ENCODE peak calls at places on chromosome 6, in five cellular contexts. Z, J, F, V and O are unnamed samples.

GRCh38 chr6:100461273-100461919 is 3.3 kb downstream of the SIM1 start:
- DNase-seq in J (no peak), V (no peak), F (no peak), Z (peak; percentile 71), O (no peak)

GRCh38 chr6:169931223-169931760 is 179.9 kb downstream of the ERMARD start:
- DNase-seq in Z (no peak), F (no peak), J (no peak), V (no peak), O (no peak)

GRCh38 chr6:46091080-46091478 is 38.7 kb upstream of the ENPP4 start:
- DNase-seq in J (no peak), Z (no peak), V (no peak), F (no peak), O (no peak)

GRCh38 chr6:135722679-135723078 is 128.8 kb upstream of the PDE7B start:
- DNase-seq in F (no peak), Z (peak; percentile 72), V (no peak), J (peak; percentile 94), O (no peak)

GRCh38 chr6:17269840-17270239 is 11.3 kb upstream of the RBM24 start:
- DNase-seq in F (no peak), V (no peak), J (peak; percentile 76), Z (no peak), O (no peak)

GRCh38 chr6:163354779-163355431 is 59.6 kb upstream of the QKI start:
- DNase-seq in Z (no peak), V (peak; percentile 9), J (peak; percentile 28), F (no peak), O (peak; percentile 45)

GRCh38 chr6:135258970-135259369 is 77.9 kb downstream of the MYB start:
- DNase-seq in J (no peak), V (no peak), F (no peak), Z (no peak), O (no peak)

GRCh38 chr6:118377711-118378414 is 170.2 kb upstream of the PLN start:
- DNase-seq in J (no peak), F (no peak), Z (no peak), V (no peak), O (no peak)

GRCh38 chr6:57242505-57242904 is 20.4 kb upstream of the RAB23 start:
- DNase-seq in Z (peak; percentile 15), J (peak; percentile 99), V (no peak), F (no peak), O (no peak)

GRCh38 chr6:66496659-66497058 is 789.6 kb upstream of the EYS start:
- DNase-seq in J (no peak), V (no peak), Z (no peak), F (peak; percentile 7), O (no peak)

GRCh38 chr6:74161380-74161779 is 465.4 kb downstream of the CD109 start:
- DNase-seq in V (no peak), J (peak; percentile 13), Z (no peak), F (no peak), O (no peak)

GRCh38 chr6:128723667-128724066 is 159.3 kb upstream of the LAMA2 start:
- DNase-seq in J (peak; percentile 89), V (no peak), Z (no peak), F (no peak), O (no peak)

GRCh38 chr6:153947817-153948447 is 91.1 kb upstream of the OPRM1 start:
- DNase-seq in Z (no peak), J (no peak), F (peak; percentile 20), V (no peak), O (peak; percentile 19)

GRCh38 chr6:159168536-159169192 is 536 bp upstream of the FNDC1 start:
- DNase-seq in V (no peak), F (peak; percentile 41), J (peak; percentile 5), Z (peak; percentile 63), O (peak; percentile 65)

GRCh38 chr6:84860954-84861353 is 96.6 kb upstream of the TBX18 start:
- DNase-seq in F (no peak), J (no peak), V (no peak), Z (no peak), O (no peak)

GRCh38 chr6:108001696-108002231 is 43.8 kb upstream of the SEC63 start:
- DNase-seq in V (no peak), F (no peak), J (no peak), Z (no peak), O (no peak)

GRCh38 chr6:20789162-20789561 is 254.9 kb downstream of the CDKAL1 start:
- DNase-seq in F (no peak), J (peak; percentile 44), V (no peak), Z (no peak), O (no peak)

GRCh38 chr6:5989141-5989723 is 17.5 kb downstream of the NRN1 start:
- DNase-seq in Z (no peak), F (no peak), J (no peak), V (no peak), O (no peak)

GRCh38 chr6:27894839-27895762 is 17.1 kb downstream of the OR2B2 start:
- DNase-seq in F (peak; percentile 71), V (peak; percentile 66), Z (peak; percentile 49), J (peak; percentile 88), O (peak; percentile 64)

GRCh38 chr6:40247516-40248115 is 313.4 kb upstream of the MOCS1 start:
- DNase-seq in Z (no peak), F (no peak), V (no peak), J (no peak), O (no peak)

GRCh38 chr6:81241126-81241525 is 511.4 kb downstream of the TENT5A start:
- DNase-seq in F (no peak), Z (no peak), J (peak; percentile 26), V (no peak), O (no peak)

GRCh38 chr6:23477576-23477975 is 648.4 kb upstream of the NRSN1 start:
- DNase-seq in Z (no peak), F (no peak), J (peak; percentile 52), V (no peak), O (no peak)

DNA sequence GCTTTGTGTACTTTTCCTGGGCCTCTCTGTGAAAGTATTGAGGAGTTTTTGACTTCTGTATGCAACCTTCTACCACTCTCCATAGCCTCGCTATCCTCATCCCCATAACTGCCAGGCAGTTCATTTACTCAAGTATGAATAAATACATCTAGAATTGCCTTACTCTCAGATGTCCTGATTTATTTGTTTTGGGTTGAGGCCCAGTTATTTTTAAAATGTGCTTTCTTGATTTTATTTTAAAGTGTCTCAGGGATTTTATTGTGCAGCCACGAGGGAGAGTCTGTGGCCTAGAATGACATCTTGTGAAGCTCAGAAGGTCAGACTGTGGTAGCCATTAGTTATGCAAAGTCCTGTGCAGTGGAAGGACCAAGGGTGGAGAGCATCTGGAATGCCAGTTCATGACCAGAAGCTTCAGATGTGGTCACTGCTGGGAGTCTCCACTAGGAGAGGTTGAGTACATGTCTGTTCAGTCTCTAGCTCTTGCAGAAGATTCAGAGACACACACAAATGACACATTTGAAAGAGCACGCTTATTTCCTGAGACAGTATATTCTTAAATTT is 346.3 kb upstream of the IMPG1 start:
- DNase-seq in F (no peak), Z (no peak), V (no peak), J (no peak), O (no peak)
- TF ChIP-seq RCOR1 in F (no peak), Z (no peak), V (no peak), J (no peak), O (no peak)

DNA sequence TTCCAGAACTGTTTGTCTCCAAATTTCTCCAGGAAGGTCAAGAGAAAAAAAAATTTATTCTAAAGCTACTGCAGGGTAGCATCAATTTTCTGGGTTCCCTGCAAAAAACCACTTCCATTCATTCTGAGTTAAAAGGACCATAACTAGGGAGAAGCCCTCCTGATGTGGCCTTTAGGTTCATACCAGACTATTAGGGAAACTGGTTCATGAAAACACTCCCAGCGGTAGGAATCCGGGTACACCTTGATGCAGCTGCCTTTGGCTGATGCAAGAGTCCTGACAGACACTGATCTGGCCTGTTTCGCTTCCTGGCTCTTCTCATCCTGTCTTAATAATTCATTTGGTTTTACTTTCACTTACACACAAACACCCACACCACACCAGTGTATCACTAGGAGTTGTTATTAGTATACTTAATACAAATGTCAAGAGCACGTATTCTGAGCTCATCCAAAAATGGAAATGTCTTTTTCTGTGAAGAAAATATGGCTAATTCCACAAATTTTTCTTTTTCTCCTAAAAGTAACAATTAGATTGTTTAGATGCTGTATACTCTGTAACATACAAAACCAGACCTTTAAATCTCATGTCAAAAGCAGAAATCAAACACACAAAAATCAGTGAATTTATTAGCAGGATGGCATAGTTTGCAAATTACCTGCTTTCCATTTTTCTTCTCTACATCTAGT is 38.4 kb upstream of the ARHGAP18 start:
- DNase-seq in F (peak; percentile 13), J (peak; percentile 61), Z (no peak), V (peak; percentile 82), O (no peak)
- TF ChIP-seq RCOR1 in F (peak; percentile 90), J (no peak), Z (no peak), V (no peak), O (no peak)

GRCh38 chr6:123829302-123829953 is 25.8 kb downstream of the NKAIN2 start:
- DNase-seq in V (no peak), F (no peak), J (peak; percentile 19), Z (no peak), O (no peak)
- TF ChIP-seq RCOR1 in V (no peak), F (no peak), J (no peak), Z (no peak), O (no peak)

GRCh38 chr6:142566628-142567396 is 265.0 kb downstream of the ADGRG6 start:
- DNase-seq in Z (peak; percentile 38), F (peak; percentile 79), V (peak; percentile 11), J (peak; percentile 47), O (peak; percentile 66)

GRCh38 chr6:142570221-142570671 is 268.4 kb downstream of the ADGRG6 start:
- DNase-seq in Z (no peak), J (peak; percentile 52), V (no peak), F (no peak), O (no peak)

GRCh38 chr6:142567476-142567875 is 265.7 kb downstream of the ADGRG6 start:
- DNase-seq in F (no peak), V (no peak), Z (no peak), J (no peak), O (no peak)

GRCh38 chr6:142568857-142569597 is 267.2 kb downstream of the ADGRG6 start:
- DNase-seq in V (no peak), F (no peak), Z (no peak), J (peak; percentile 49), O (no peak)

DNA sequence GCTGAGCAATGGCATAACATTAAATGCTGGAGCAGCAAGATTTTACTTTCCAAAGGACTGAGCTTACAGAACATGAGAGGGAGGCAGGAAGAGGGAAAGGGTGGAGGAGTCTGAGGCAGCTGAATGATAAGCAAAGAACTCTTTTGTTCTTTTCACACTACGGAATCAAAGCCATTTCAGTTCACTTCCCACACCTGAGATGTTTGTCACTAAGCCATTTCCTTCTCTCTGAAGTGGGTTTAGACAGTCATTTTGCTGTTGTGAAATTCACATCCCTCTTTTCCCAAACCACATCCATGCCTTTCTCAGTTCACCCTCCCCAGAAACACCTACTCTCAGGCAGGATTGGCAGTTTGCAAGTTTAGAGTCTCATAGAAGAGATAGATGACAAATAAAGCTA is 267.9 kb downstream of the ADGRG6 start:
- DNase-seq in V (no peak), F (no peak), J (no peak), Z (no peak), O (no peak)
- TF ChIP-seq RCOR1 in V (no peak), F (no peak), J (no peak), Z (no peak), O (no peak)

GRCh38 chr6:42010185-42010872 is 40.0 kb upstream of the TAF8 start:
- DNase-seq in F (peak; percentile 74), V (no peak), Z (no peak), J (no peak), O (no peak)

GRCh38 chr6:42007753-42008528 is 42.4 kb upstream of the TAF8 start:
- DNase-seq in V (no peak), J (no peak), F (no peak), Z (no peak), O (no peak)

GRCh38 chr6:42009844-42010184 is 40.5 kb upstream of the TAF8 start:
- DNase-seq in J (no peak), Z (no peak), F (peak; percentile 24), V (no peak), O (no peak)

GRCh38 chr6:42010909-42011308 is 39.4 kb upstream of the TAF8 start:
- DNase-seq in J (no peak), Z (no peak), V (no peak), F (no peak), O (no peak)

GRCh38 chr6:42007286-42007685 is 43.0 kb upstream of the TAF8 start:
- DNase-seq in V (no peak), Z (no peak), F (no peak), J (no peak), O (no peak)
- TF ChIP-seq RCOR1 in V (no peak), Z (no peak), F (no peak), J (no peak), O (no peak)